ENCODE peak calls at places on chromosomes 5 and 9, in five cellular contexts. One of them, this sample, is unnamed.

GRCh38 chr5:423233-423565 is 19.8 kb upstream of the EXOC3 start:
- DNase-seq in pancreas: no peak
- DNase-seq in brain microvascular endothelial cell: no peak
- DNase-seq in SJSA1: no peak
- DNase-seq in CD8-positive, alpha-beta T cell: no peak
- DNase-seq in this sample: no peak

GRCh38 chr9:114450833-114451706 is 54.2 kb downstream of the WHRN start:
- DNase-seq in SJSA1: no peak
- DNase-seq in brain microvascular endothelial cell: no peak
- DNase-seq in CD8-positive, alpha-beta T cell: no peak
- DNase-seq in pancreas: peak; percentile 30
- DNase-seq in this sample: peak; percentile 23

GRCh38 chr5:147898875-147899401 is 7.4 kb downstream of the C5orf46 start:
- DNase-seq in SJSA1: peak; percentile 80
- DNase-seq in CD8-positive, alpha-beta T cell: no peak
- DNase-seq in pancreas: no peak
- DNase-seq in brain microvascular endothelial cell: no peak
- DNase-seq in this sample: no peak

GRCh38 chr5:138544171-138545134 is 1.4 kb upstream of the ETF1 start:
- DNase-seq in CD8-positive, alpha-beta T cell: peak; percentile 13
- DNase-seq in pancreas: peak; percentile 42
- DNase-seq in SJSA1: peak; percentile 44
- DNase-seq in brain microvascular endothelial cell: peak; percentile 13
- DNase-seq in this sample: no peak

GRCh38 chr5:178380086-178380485 is 147.5 kb upstream of the PHYKPL start:
- DNase-seq in brain microvascular endothelial cell: no peak
- DNase-seq in pancreas: no peak
- DNase-seq in SJSA1: no peak
- DNase-seq in CD8-positive, alpha-beta T cell: no peak
- DNase-seq in this sample: no peak

GRCh38 chr5:116655431-116655830 is 80.8 kb upstream of the SEMA6A start:
- DNase-seq in brain microvascular endothelial cell: no peak
- DNase-seq in pancreas: no peak
- DNase-seq in SJSA1: no peak
- DNase-seq in CD8-positive, alpha-beta T cell: no peak
- DNase-seq in this sample: no peak

GRCh38 chr5:119218830-119219782 is 136.7 kb upstream of the TNFAIP8 start:
- DNase-seq in pancreas: no peak
- DNase-seq in CD8-positive, alpha-beta T cell: no peak
- DNase-seq in SJSA1: no peak
- DNase-seq in brain microvascular endothelial cell: no peak
- DNase-seq in this sample: no peak

GRCh38 chr5:139271201-139272027 is 22.1 kb upstream of the MATR3 start:
- DNase-seq in CD8-positive, alpha-beta T cell: no peak
- DNase-seq in pancreas: no peak
- DNase-seq in brain microvascular endothelial cell: peak; percentile 60
- DNase-seq in SJSA1: peak; percentile 84
- DNase-seq in this sample: no peak

GRCh38 chr9:127153484-127153883 is 31.0 kb upstream of the ANGPTL2 start:
- DNase-seq in pancreas: no peak
- DNase-seq in CD8-positive, alpha-beta T cell: no peak
- DNase-seq in brain microvascular endothelial cell: no peak
- DNase-seq in SJSA1: no peak
- DNase-seq in this sample: no peak

GRCh38 chr5:180618487-180618829 is 27.2 kb upstream of the SCGB3A1 start:
- DNase-seq in pancreas: no peak
- DNase-seq in brain microvascular endothelial cell: no peak
- DNase-seq in CD8-positive, alpha-beta T cell: no peak
- DNase-seq in SJSA1: no peak
- DNase-seq in this sample: no peak

GRCh38 chr5:40221796-40222195 is 457.9 kb upstream of the PTGER4 start:
- DNase-seq in CD8-positive, alpha-beta T cell: no peak
- DNase-seq in brain microvascular endothelial cell: peak; percentile 84
- DNase-seq in pancreas: no peak
- DNase-seq in SJSA1: peak; percentile 70
- DNase-seq in this sample: no peak

GRCh38 chr9:76459691-76460635 is 981 bp downstream of the GCNT1 start:
- DNase-seq in SJSA1: peak; percentile 67
- DNase-seq in CD8-positive, alpha-beta T cell: peak; percentile 13
- DNase-seq in pancreas: peak; percentile 29
- DNase-seq in brain microvascular endothelial cell: peak; percentile 55
- DNase-seq in this sample: peak; percentile 69

GRCh38 chr9:89505795-89506385 is 8.0 kb upstream of the SEMA4D start:
- DNase-seq in brain microvascular endothelial cell: no peak
- DNase-seq in SJSA1: no peak
- DNase-seq in CD8-positive, alpha-beta T cell: no peak
- DNase-seq in pancreas: peak; percentile 63
- DNase-seq in this sample: no peak

GRCh38 chr5:173202266-173202875 is 32.6 kb downstream of the NKX2-5 start:
- DNase-seq in brain microvascular endothelial cell: no peak
- DNase-seq in SJSA1: no peak
- DNase-seq in pancreas: no peak
- DNase-seq in CD8-positive, alpha-beta T cell: no peak
- DNase-seq in this sample: peak; percentile 69

GRCh38 chr9:126668058-126668457 is 54.3 kb downstream of the LMX1B start:
- DNase-seq in SJSA1: no peak
- DNase-seq in brain microvascular endothelial cell: no peak
- DNase-seq in pancreas: no peak
- DNase-seq in CD8-positive, alpha-beta T cell: no peak
- DNase-seq in this sample: no peak

GRCh38 chr9:127096208-127096607 is 26.2 kb downstream of the ANGPTL2 start:
- DNase-seq in CD8-positive, alpha-beta T cell: no peak
- DNase-seq in SJSA1: no peak
- DNase-seq in brain microvascular endothelial cell: no peak
- DNase-seq in pancreas: no peak
- DNase-seq in this sample: no peak

GRCh38 chr9:8457814-8458213 is 658.2 kb upstream of the DMAC1 start:
- DNase-seq in SJSA1: no peak
- DNase-seq in brain microvascular endothelial cell: no peak
- DNase-seq in CD8-positive, alpha-beta T cell: no peak
- DNase-seq in pancreas: no peak
- DNase-seq in this sample: no peak

GRCh38 chr9:134851015-134851414 is 29.6 kb upstream of the FCN2 start:
- DNase-seq in CD8-positive, alpha-beta T cell: no peak
- DNase-seq in pancreas: no peak
- DNase-seq in brain microvascular endothelial cell: no peak
- DNase-seq in SJSA1: no peak
- DNase-seq in this sample: no peak

GRCh38 chr9:69433426-69433825 is 108.4 kb downstream of the ENTREP1 start:
- DNase-seq in pancreas: no peak
- DNase-seq in SJSA1: no peak
- DNase-seq in brain microvascular endothelial cell: no peak
- DNase-seq in CD8-positive, alpha-beta T cell: no peak
- DNase-seq in this sample: no peak

GRCh38 chr9:115158666-115159481 is 40.9 kb upstream of the TNC start:
- DNase-seq in pancreas: no peak
- DNase-seq in CD8-positive, alpha-beta T cell: no peak
- DNase-seq in brain microvascular endothelial cell: no peak
- DNase-seq in SJSA1: no peak
- DNase-seq in this sample: no peak

GRCh38 chr9:93134018-93134739 is at the start of gene NINJ1:
- DNase-seq in CD8-positive, alpha-beta T cell: peak; percentile 76
- DNase-seq in pancreas: peak; percentile 82
- DNase-seq in brain microvascular endothelial cell: peak; percentile 71
- DNase-seq in SJSA1: peak; percentile 68
- DNase-seq in this sample: peak; percentile 99

GRCh38 chr5:29005386-29005785 is 1967.0 kb upstream of the CDH9 start:
- DNase-seq in SJSA1: no peak
- DNase-seq in CD8-positive, alpha-beta T cell: no peak
- DNase-seq in brain microvascular endothelial cell: peak; percentile 21
- DNase-seq in pancreas: no peak
- DNase-seq in this sample: no peak

GRCh38 chr9:117825609-117826347 is 121.6 kb downstream of the TLR4 start:
- DNase-seq in pancreas: no peak
- DNase-seq in brain microvascular endothelial cell: no peak
- DNase-seq in CD8-positive, alpha-beta T cell: peak; percentile 27
- DNase-seq in SJSA1: no peak
- DNase-seq in this sample: no peak

GRCh38 chr5:143592648-143593047 is 189.2 kb upstream of the NR3C1 start:
- DNase-seq in brain microvascular endothelial cell: peak; percentile 44
- DNase-seq in pancreas: no peak
- DNase-seq in CD8-positive, alpha-beta T cell: no peak
- DNase-seq in SJSA1: peak; percentile 35
- DNase-seq in this sample: no peak

GRCh38 chr9:120723547-120723946 is 9.3 kb upstream of the MEGF9 start:
- DNase-seq in SJSA1: no peak
- DNase-seq in pancreas: no peak
- DNase-seq in brain microvascular endothelial cell: peak; percentile 52
- DNase-seq in CD8-positive, alpha-beta T cell: no peak
- DNase-seq in this sample: no peak

GRCh38 chr5:61538722-61539501 is 206.9 kb downstream of the ZSWIM6 start:
- DNase-seq in SJSA1: no peak
- DNase-seq in brain microvascular endothelial cell: no peak
- DNase-seq in pancreas: no peak
- DNase-seq in CD8-positive, alpha-beta T cell: no peak
- DNase-seq in this sample: no peak

GRCh38 chr5:43802119-43802518 is 199.1 kb downstream of the NNT start:
- DNase-seq in pancreas: no peak
- DNase-seq in SJSA1: peak; percentile 82
- DNase-seq in brain microvascular endothelial cell: peak; percentile 28
- DNase-seq in CD8-positive, alpha-beta T cell: no peak
- DNase-seq in this sample: no peak

GRCh38 chr9:105309531-105309931 is 65.1 kb downstream of the SLC44A1 start:
- DNase-seq in brain microvascular endothelial cell: no peak
- DNase-seq in pancreas: no peak
- DNase-seq in CD8-positive, alpha-beta T cell: no peak
- DNase-seq in SJSA1: no peak
- DNase-seq in this sample: no peak

GRCh38 chr9:76576344-76576743 is 117.4 kb downstream of the GCNT1 start:
- DNase-seq in brain microvascular endothelial cell: peak; percentile 86
- DNase-seq in pancreas: no peak
- DNase-seq in CD8-positive, alpha-beta T cell: peak; percentile 64
- DNase-seq in SJSA1: peak; percentile 87
- DNase-seq in this sample: no peak

GRCh38 chr5:101260857-101261256 is 357.8 kb upstream of the ST8SIA4 start:
- DNase-seq in SJSA1: no peak
- DNase-seq in CD8-positive, alpha-beta T cell: no peak
- DNase-seq in pancreas: no peak
- DNase-seq in brain microvascular endothelial cell: no peak
- DNase-seq in this sample: no peak

GRCh38 chr9:115997923-115998322 is 155.7 kb upstream of the PAPPA start:
- DNase-seq in CD8-positive, alpha-beta T cell: no peak
- DNase-seq in brain microvascular endothelial cell: peak; percentile 81
- DNase-seq in SJSA1: peak; percentile 39
- DNase-seq in pancreas: no peak
- DNase-seq in this sample: no peak

GRCh38 chr9:9003184-9003583 is 1203.6 kb upstream of the DMAC1 start:
- DNase-seq in CD8-positive, alpha-beta T cell: no peak
- DNase-seq in SJSA1: no peak
- DNase-seq in pancreas: no peak
- DNase-seq in brain microvascular endothelial cell: peak; percentile 13
- DNase-seq in this sample: peak; percentile 2

GRCh38 chr9:128081052-128081451 is 13.0 kb downstream of the SLC25A25 start:
- DNase-seq in brain microvascular endothelial cell: peak; percentile 91
- DNase-seq in SJSA1: peak; percentile 9
- DNase-seq in CD8-positive, alpha-beta T cell: no peak
- DNase-seq in pancreas: no peak
- DNase-seq in this sample: peak; percentile 53

GRCh38 chr9:112111461-112111860 is 63.6 kb downstream of the SUSD1 start:
- DNase-seq in CD8-positive, alpha-beta T cell: no peak
- DNase-seq in SJSA1: no peak
- DNase-seq in brain microvascular endothelial cell: no peak
- DNase-seq in pancreas: no peak
- DNase-seq in this sample: no peak

GRCh38 chr5:55294935-55295334 is 12.6 kb downstream of the DHX29 start:
- DNase-seq in pancreas: no peak
- DNase-seq in SJSA1: no peak
- DNase-seq in brain microvascular endothelial cell: no peak
- DNase-seq in CD8-positive, alpha-beta T cell: no peak
- DNase-seq in this sample: no peak
- H3K36me3 ChIP-seq in pancreas: peaks cover 27% of the 10 kb centered on the region
- H3K36me3 ChIP-seq in SJSA1: peaks cover 66% of the 10 kb centered on the region
- H3K36me3 ChIP-seq in brain microvascular endothelial cell: peaks cover 44% of the 10 kb centered on the region
- H3K36me3 ChIP-seq in CD8-positive, alpha-beta T cell: peaks cover 32% of the 10 kb centered on the region
- H3K36me3 ChIP-seq in this sample: peaks cover 10% of the 10 kb centered on the region

GRCh38 chr5:167763772-167764171 is 527.7 kb upstream of the WWC1 start:
- DNase-seq in SJSA1: no peak
- DNase-seq in pancreas: no peak
- DNase-seq in brain microvascular endothelial cell: no peak
- DNase-seq in CD8-positive, alpha-beta T cell: no peak
- DNase-seq in this sample: no peak

GRCh38 chr5:167755420-167755819 is 536.0 kb upstream of the WWC1 start:
- DNase-seq in brain microvascular endothelial cell: no peak
- DNase-seq in pancreas: no peak
- DNase-seq in SJSA1: no peak
- DNase-seq in CD8-positive, alpha-beta T cell: no peak
- DNase-seq in this sample: no peak

GRCh38 chr5:167754501-167754941 is 536.9 kb upstream of the WWC1 start:
- DNase-seq in CD8-positive, alpha-beta T cell: no peak
- DNase-seq in pancreas: no peak
- DNase-seq in SJSA1: no peak
- DNase-seq in brain microvascular endothelial cell: no peak
- DNase-seq in this sample: no peak

GRCh38 chr5:167764650-167765289 is 526.7 kb upstream of the WWC1 start:
- DNase-seq in brain microvascular endothelial cell: no peak
- DNase-seq in SJSA1: no peak
- DNase-seq in CD8-positive, alpha-beta T cell: no peak
- DNase-seq in pancreas: no peak
- DNase-seq in this sample: no peak

DNA sequence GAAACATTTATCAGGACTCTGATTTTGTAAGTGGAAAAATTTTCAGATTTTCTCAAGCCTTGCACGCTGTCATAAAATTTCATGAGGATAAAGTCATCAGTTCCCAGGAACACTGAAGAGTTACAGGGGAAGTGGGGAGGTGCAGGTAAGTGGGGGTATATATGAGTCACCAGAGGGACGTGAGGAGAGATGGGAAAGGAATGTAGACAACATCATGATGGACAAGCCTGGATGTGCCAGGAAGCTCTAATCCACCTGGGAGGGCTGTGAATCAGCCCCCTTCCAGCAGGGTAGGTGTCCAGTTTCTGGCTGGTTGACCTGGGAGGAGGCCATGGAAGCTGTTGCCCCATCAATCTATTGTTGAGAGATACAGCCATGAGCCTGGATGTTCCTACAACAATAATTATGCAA is 532.0 kb upstream of the WWC1 start:
- DNase-seq in pancreas: no peak
- DNase-seq in SJSA1: peak; percentile 48
- DNase-seq in CD8-positive, alpha-beta T cell: no peak
- DNase-seq in brain microvascular endothelial cell: no peak
- DNase-seq in this sample: no peak
- H3K4me3 ChIP-seq in pancreas: no peak overlapping the region
- H3K4me3 ChIP-seq in SJSA1: no peak overlapping the region
- H3K4me3 ChIP-seq in CD8-positive, alpha-beta T cell: no peak overlapping the region
- H3K4me3 ChIP-seq in brain microvascular endothelial cell: no peak overlapping the region
- H3K4me3 ChIP-seq in this sample: no peak overlapping the region

GRCh38 chr5:176500511-176500910 is 36.7 kb downstream of the RNF44 start:
- DNase-seq in SJSA1: no peak
- DNase-seq in CD8-positive, alpha-beta T cell: no peak
- DNase-seq in pancreas: no peak
- DNase-seq in brain microvascular endothelial cell: no peak
- DNase-seq in this sample: no peak
- H3K36me3 ChIP-seq in SJSA1: peaks cover 97% of the 10 kb centered on the region
- H3K36me3 ChIP-seq in CD8-positive, alpha-beta T cell: peaks cover 60% of the 10 kb centered on the region
- H3K36me3 ChIP-seq in pancreas: peaks cover 76% of the 10 kb centered on the region
- H3K36me3 ChIP-seq in brain microvascular endothelial cell: peaks cover 47% of the 10 kb centered on the region
- H3K36me3 ChIP-seq in this sample: peaks cover 24% of the 10 kb centered on the region

GRCh38 chr5:31935702-31936347 is 238.3 kb downstream of the GOLPH3 start:
- DNase-seq in SJSA1: no peak
- DNase-seq in brain microvascular endothelial cell: no peak
- DNase-seq in CD8-positive, alpha-beta T cell: no peak
- DNase-seq in pancreas: no peak
- DNase-seq in this sample: no peak
- H3K4me3 ChIP-seq in SJSA1: no peak overlapping the region
- H3K4me3 ChIP-seq in brain microvascular endothelial cell: no peak overlapping the region
- H3K4me3 ChIP-seq in CD8-positive, alpha-beta T cell: no peak overlapping the region
- H3K4me3 ChIP-seq in pancreas: no peak overlapping the region
- H3K4me3 ChIP-seq in this sample: no peak overlapping the region

This sample was measured in H7.